ENCODE peak calls at places on chromosome 16, in four cellular contexts. F is GM23338; G is activated naive CD8-positive, alpha-beta T cell treated with anti-CD3 and anti-CD28 coated beads, Interleukin-2, amount 50 U/mL, for 24 hours; C is activated gamma-delta T cell treated with Interleukin-2 at 50 U/mL for 16 hours. O is an unnamed sample.

GRCh38 chr16:2470234-2470601 is 879 bp upstream of the NTN3 start:
- DNase-seq in F (no peak), G (no peak), C (no peak), O (no peak)

GRCh38 chr16:27431773-27432599 is 30.0 kb downstream of the IL21R start:
- DNase-seq in F (no peak), G (no peak), C (no peak), O (peak; percentile 5)

GRCh38 chr16:5028950-5029475 is 4.7 kb downstream of the NAGPA start:
- DNase-seq in F (no peak), G (no peak), C (no peak), O (no peak)

GRCh38 chr16:11361751-11362742 is 16.8 kb downstream of the RMI2 start:
- DNase-seq in F (no peak), G (peak; percentile 45), C (peak; percentile 38), O (peak; percentile 5)

GRCh38 chr16:73176577-73177013 is 128.7 kb upstream of the ZFHX3 start:
- DNase-seq in F (no peak), G (no peak), C (no peak), O (no peak)

GRCh38 chr16:23296994-23297393 is 5.1 kb upstream of the SCNN1B start:
- DNase-seq in F (peak; percentile 79), G (peak; percentile 19), C (no peak), O (peak; percentile 55)

GRCh38 chr16:8931864-8932263 is 31.8 kb downstream of the USP7 start:
- DNase-seq in F (peak; percentile 88), G (peak; percentile 55), C (peak; percentile 48), O (peak; percentile 39)

GRCh38 chr16:17556276-17557052 is 85.7 kb upstream of the XYLT1 start:
- DNase-seq in F (peak; percentile 77), G (no peak), C (no peak), O (peak; percentile 38)

GRCh38 chr16:12257926-12258561 is 281.5 kb downstream of the SNX29 start:
- DNase-seq in F (peak; percentile 28), G (no peak), C (no peak), O (no peak)

O was measured in HEK293T.